ENCODE peak calls at places on chromosomes 11 and 22, in five cellular contexts. B is naive thymus-derived CD4-positive, alpha-beta T cell; G is CD8-positive, alpha-beta T cell; V is CD8-positive, alpha-beta memory T cell; L is HL-60. R is an unnamed sample.

GRCh38 chr11:34161812-34162506 is 56.5 kb downstream of the NAT10 start:
- DNase-seq in B (no peak), G (peak), V (peak), L (no peak), R (no peak)

GRCh38 chr11:15111215-15111614 is 3.5 kb upstream of the INSC start:
- DNase-seq in B (no peak), G (no peak), V (no peak), L (no peak), R (no peak)

GRCh38 chr11:27995082-27995481 is 112.9 kb downstream of the KIF18A start:
- DNase-seq in B (no peak), G (no peak), V (no peak), L (no peak), R (no peak)

GRCh38 chr22:32353292-32353691 is 4.4 kb upstream of the RFPL3 start:
- DNase-seq in B (no peak), G (no peak), V (no peak), L (no peak), R (no peak)

GRCh38 chr11:26121466-26121865 is 210.5 kb upstream of the ANO3 start:
- DNase-seq in B (no peak), G (no peak), V (no peak), L (no peak), R (no peak)

GRCh38 chr11:96627379-96627778 is 237.6 kb downstream of the JRKL start:
- DNase-seq in B (no peak), G (no peak), V (no peak), L (no peak), R (no peak)

GRCh38 chr11:34151166-34151565 is 45.7 kb downstream of the NAT10 start:
- DNase-seq in B (no peak), G (no peak), V (no peak), L (no peak), R (no peak)

GRCh38 chr11:14414470-14415461 is 55.8 kb upstream of the RRAS2 start:
- DNase-seq in B (peak), G (peak), V (peak), L (no peak), R (peak)

GRCh38 chr11:46920709-46921108 is 2.4 kb upstream of the LRP4 start:
- DNase-seq in B (no peak), G (no peak), V (no peak), L (no peak), R (no peak)
- H3K27ac ChIP-seq in B (no peak), G (no peak), V (no peak), L (no peak), R (peak)

GRCh38 chr11:66288866-66289547 is at the start of gene YIF1A:
- DNase-seq in B (peak), G (peak), V (peak), L (peak), R (peak)

GRCh38 chr11:66288138-66288865 is 641 bp downstream of the YIF1A start:
- DNase-seq in B (no peak), G (no peak), V (no peak), L (no peak), R (peak)

GRCh38 chr11:66285250-66285947 is 3.5 kb downstream of the YIF1A start:
- DNase-seq in B (no peak), G (no peak), V (no peak), L (no peak), R (peak)

GRCh38 chr11:66286699-66287098 is 2.2 kb downstream of the YIF1A start:
- DNase-seq in B (no peak), G (no peak), V (no peak), L (no peak), R (no peak)

GRCh38 chr11:66287256-66288137 is 1.4 kb downstream of the YIF1A start:
- DNase-seq in B (no peak), G (no peak), V (no peak), L (no peak), R (no peak)
- H3K27ac ChIP-seq in B (peak), G (no peak), V (peak), L (peak), R (no peak)

GRCh38 chr22:45472426-45472825 is 30.3 kb upstream of the FBLN1 start:
- DNase-seq in B (no peak), G (no peak), V (no peak), L (no peak), R (no peak)

GRCh38 chr22:45475063-45475747 is 27.5 kb upstream of the FBLN1 start:
- DNase-seq in B (no peak), G (no peak), V (no peak), L (no peak), R (no peak)

GRCh38 chr22:45475876-45476514 is 26.7 kb upstream of the FBLN1 start:
- DNase-seq in B (no peak), G (no peak), V (no peak), L (no peak), R (no peak)

GRCh38 chr22:45470871-45471270 is 31.8 kb upstream of the FBLN1 start:
- DNase-seq in B (no peak), G (no peak), V (no peak), L (no peak), R (no peak)

GRCh38 chr22:45473626-45474237 is 29.0 kb upstream of the FBLN1 start:
- DNase-seq in B (no peak), G (no peak), V (no peak), L (no peak), R (no peak)
- H3K27ac ChIP-seq in B (no peak), G (no peak), V (no peak), L (no peak), R (no peak)

DNA sequence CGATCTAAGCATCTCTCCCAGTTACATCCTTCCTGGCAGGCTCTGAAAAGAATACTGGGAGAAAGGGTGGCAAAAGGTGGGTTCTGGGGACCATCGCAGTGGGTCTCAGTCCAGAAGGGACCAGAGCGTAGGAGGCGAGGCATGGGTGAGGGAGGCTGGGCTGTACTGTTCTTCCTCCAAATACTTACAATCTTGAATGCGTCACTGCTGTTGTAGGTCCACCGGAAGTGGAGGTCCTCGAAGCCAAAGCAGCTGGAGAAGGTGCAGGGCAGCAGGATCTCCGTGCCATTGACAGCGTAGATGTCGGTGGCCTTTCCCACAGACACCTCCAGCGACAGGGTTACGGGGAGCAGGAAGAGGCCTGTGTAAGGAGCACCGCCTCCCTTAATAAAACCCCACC is 7.8 kb downstream of the SCN4B start:
- DNase-seq in B (no peak), G (no peak), V (no peak), L (no peak), R (no peak)
- H3K27ac ChIP-seq in B (no peak), G (no peak), V (no peak), L (no peak), R (no peak)

R was measured in endodermal cell.